ENCODE peak calls at places on chromosome 14, in nine cellular contexts. One of them, this sample, is unnamed.

GRCh38 chr14:44463386-44464004 is 43.6 kb downstream of the FSCB start:
- DNase-seq in dorsolateral prefrontal cortex: no peak
- DNase-seq in cardiac muscle cell: no peak
- DNase-seq in RWPE2: no peak
- DNase-seq in epithelial cell of proximal tubule: no peak
- DNase-seq in PC-3: no peak
- DNase-seq in lung: no peak
- DNase-seq in neural progenitor cell: no peak
- DNase-seq in OCI-LY7: no peak
- DNase-seq in this sample: no peak

GRCh38 chr14:51462182-51462581 is 189.5 kb upstream of the FRMD6 start:
- DNase-seq in dorsolateral prefrontal cortex: no peak
- DNase-seq in cardiac muscle cell: no peak
- DNase-seq in RWPE2: no peak
- DNase-seq in epithelial cell of proximal tubule: no peak
- DNase-seq in PC-3: peak
- DNase-seq in lung: no peak
- DNase-seq in neural progenitor cell: no peak
- DNase-seq in OCI-LY7: no peak
- DNase-seq in this sample: peak

GRCh38 chr14:49641697-49642129 is 6.7 kb upstream of the DNAAF2 start:
- DNase-seq in dorsolateral prefrontal cortex: peak
- DNase-seq in cardiac muscle cell: no peak
- DNase-seq in RWPE2: no peak
- DNase-seq in epithelial cell of proximal tubule: no peak
- DNase-seq in PC-3: peak
- DNase-seq in lung: no peak
- DNase-seq in neural progenitor cell: no peak
- DNase-seq in OCI-LY7: no peak
- DNase-seq in this sample: no peak

GRCh38 chr14:35384386-35385041 is 20.0 kb downstream of the NFKBIA start:
- DNase-seq in dorsolateral prefrontal cortex: no peak
- DNase-seq in cardiac muscle cell: no peak
- DNase-seq in RWPE2: no peak
- DNase-seq in epithelial cell of proximal tubule: peak
- DNase-seq in PC-3: no peak
- DNase-seq in lung: no peak
- DNase-seq in neural progenitor cell: no peak
- DNase-seq in OCI-LY7: no peak
- DNase-seq in this sample: peak

GRCh38 chr14:78356406-78356805 is 186.2 kb downstream of the NRXN3 start:
- DNase-seq in dorsolateral prefrontal cortex: peak
- DNase-seq in cardiac muscle cell: no peak
- DNase-seq in RWPE2: no peak
- DNase-seq in epithelial cell of proximal tubule: no peak
- DNase-seq in PC-3: no peak
- DNase-seq in lung: no peak
- DNase-seq in neural progenitor cell: peak
- DNase-seq in OCI-LY7: no peak
- DNase-seq in this sample: no peak

GRCh38 chr14:55200646-55201045 is 9.3 kb upstream of the DLGAP5 start:
- DNase-seq in dorsolateral prefrontal cortex: no peak
- DNase-seq in cardiac muscle cell: no peak
- DNase-seq in RWPE2: no peak
- DNase-seq in epithelial cell of proximal tubule: no peak
- DNase-seq in PC-3: no peak
- DNase-seq in lung: no peak
- DNase-seq in neural progenitor cell: no peak
- DNase-seq in OCI-LY7: no peak
- DNase-seq in this sample: no peak

GRCh38 chr14:104075530-104076151 is 9.9 kb upstream of the ASPG start:
- DNase-seq in dorsolateral prefrontal cortex: no peak
- DNase-seq in cardiac muscle cell: no peak
- DNase-seq in RWPE2: no peak
- DNase-seq in epithelial cell of proximal tubule: no peak
- DNase-seq in PC-3: peak
- DNase-seq in lung: no peak
- DNase-seq in neural progenitor cell: no peak
- DNase-seq in OCI-LY7: peak
- DNase-seq in this sample: peak

GRCh38 chr14:103746706-103747105 is 31.1 kb downstream of the ZFYVE21 start:
- DNase-seq in dorsolateral prefrontal cortex: no peak
- DNase-seq in cardiac muscle cell: no peak
- DNase-seq in RWPE2: no peak
- DNase-seq in epithelial cell of proximal tubule: no peak
- DNase-seq in PC-3: peak
- DNase-seq in lung: no peak
- DNase-seq in neural progenitor cell: no peak
- DNase-seq in OCI-LY7: no peak
- DNase-seq in this sample: peak

GRCh38 chr14:23623962-23624361 is 12.2 kb upstream of the DHRS2 start:
- DNase-seq in dorsolateral prefrontal cortex: no peak
- DNase-seq in cardiac muscle cell: no peak
- DNase-seq in RWPE2: no peak
- DNase-seq in epithelial cell of proximal tubule: no peak
- DNase-seq in PC-3: no peak
- DNase-seq in lung: no peak
- DNase-seq in neural progenitor cell: no peak
- DNase-seq in OCI-LY7: no peak
- DNase-seq in this sample: no peak

GRCh38 chr14:92677087-92677668 is 71.2 kb downstream of the LGMN start:
- DNase-seq in dorsolateral prefrontal cortex: no peak
- DNase-seq in cardiac muscle cell: no peak
- DNase-seq in RWPE2: no peak
- DNase-seq in epithelial cell of proximal tubule: no peak
- DNase-seq in PC-3: no peak
- DNase-seq in lung: no peak
- DNase-seq in neural progenitor cell: no peak
- DNase-seq in OCI-LY7: peak
- DNase-seq in this sample: no peak

GRCh38 chr14:21233457-21234076 is 35.7 kb downstream of the HNRNPC start:
- DNase-seq in dorsolateral prefrontal cortex: no peak
- DNase-seq in cardiac muscle cell: no peak
- DNase-seq in RWPE2: no peak
- DNase-seq in epithelial cell of proximal tubule: no peak
- DNase-seq in PC-3: no peak
- DNase-seq in lung: no peak
- DNase-seq in neural progenitor cell: peak
- DNase-seq in OCI-LY7: peak
- DNase-seq in this sample: no peak

GRCh38 chr14:59186316-59186715 is 2.2 kb upstream of the DAAM1 start:
- DNase-seq in dorsolateral prefrontal cortex: no peak
- DNase-seq in cardiac muscle cell: no peak
- DNase-seq in RWPE2: no peak
- DNase-seq in epithelial cell of proximal tubule: no peak
- DNase-seq in PC-3: no peak
- DNase-seq in lung: no peak
- DNase-seq in neural progenitor cell: no peak
- DNase-seq in OCI-LY7: no peak
- DNase-seq in this sample: no peak

GRCh38 chr14:68082698-68083291 is 263.2 kb downstream of the RAD51B start:
- DNase-seq in dorsolateral prefrontal cortex: no peak
- DNase-seq in cardiac muscle cell: no peak
- DNase-seq in RWPE2: no peak
- DNase-seq in epithelial cell of proximal tubule: no peak
- DNase-seq in PC-3: no peak
- DNase-seq in lung: no peak
- DNase-seq in neural progenitor cell: no peak
- DNase-seq in OCI-LY7: no peak
- DNase-seq in this sample: peak

GRCh38 chr14:68081489-68081888 is 261.9 kb downstream of the RAD51B start:
- DNase-seq in dorsolateral prefrontal cortex: no peak
- DNase-seq in cardiac muscle cell: no peak
- DNase-seq in RWPE2: no peak
- DNase-seq in epithelial cell of proximal tubule: no peak
- DNase-seq in PC-3: no peak
- DNase-seq in lung: no peak
- DNase-seq in neural progenitor cell: no peak
- DNase-seq in OCI-LY7: no peak
- DNase-seq in this sample: no peak

GRCh38 chr14:68085742-68086141 is 266.2 kb downstream of the RAD51B start:
- DNase-seq in dorsolateral prefrontal cortex: no peak
- DNase-seq in cardiac muscle cell: peak
- DNase-seq in RWPE2: no peak
- DNase-seq in epithelial cell of proximal tubule: no peak
- DNase-seq in PC-3: no peak
- DNase-seq in lung: no peak
- DNase-seq in neural progenitor cell: no peak
- DNase-seq in OCI-LY7: no peak
- DNase-seq in this sample: no peak

GRCh38 chr14:68079941-68080697 is 260.5 kb downstream of the RAD51B start:
- DNase-seq in dorsolateral prefrontal cortex: no peak
- DNase-seq in cardiac muscle cell: no peak
- DNase-seq in RWPE2: no peak
- DNase-seq in epithelial cell of proximal tubule: no peak
- DNase-seq in PC-3: no peak
- DNase-seq in lung: no peak
- DNase-seq in neural progenitor cell: no peak
- DNase-seq in OCI-LY7: no peak
- DNase-seq in this sample: no peak

DNA sequence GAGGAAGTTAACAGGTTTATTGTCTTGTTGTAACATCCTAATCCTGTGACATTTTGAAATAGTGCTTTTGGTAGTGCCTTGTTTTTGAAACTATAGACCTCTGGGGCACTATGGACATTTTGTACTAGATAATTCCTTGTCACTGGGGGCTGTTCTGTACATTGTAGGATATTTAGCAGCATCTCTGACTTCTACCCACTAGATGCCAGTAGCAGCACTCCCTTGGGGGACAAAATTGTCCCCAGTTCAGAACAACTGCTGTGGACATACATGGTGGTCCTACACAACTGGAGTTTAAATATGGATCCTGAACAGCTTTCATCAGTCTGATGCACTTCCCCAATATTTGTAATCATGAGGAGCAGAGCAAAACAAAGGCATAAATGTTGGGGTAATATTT is 264.7 kb downstream of the RAD51B start:
- DNase-seq in dorsolateral prefrontal cortex: no peak
- DNase-seq in cardiac muscle cell: peak
- DNase-seq in RWPE2: no peak
- DNase-seq in epithelial cell of proximal tubule: no peak
- DNase-seq in PC-3: peak
- DNase-seq in lung: no peak
- DNase-seq in neural progenitor cell: peak
- DNase-seq in OCI-LY7: no peak
- DNase-seq in this sample: no peak
- TF ChIP-seq CTCF in dorsolateral prefrontal cortex: no peak
- TF ChIP-seq CTCF in cardiac muscle cell: peak
- TF ChIP-seq CTCF in RWPE2: peak
- TF ChIP-seq CTCF in epithelial cell of proximal tubule: peak
- TF ChIP-seq CTCF in PC-3: peak
- TF ChIP-seq CTCF in lung: no peak
- TF ChIP-seq CTCF in neural progenitor cell: peak
- TF ChIP-seq CTCF in OCI-LY7: peak
- TF ChIP-seq CTCF in this sample: no peak

GRCh38 chr14:95531473-95531872 is 3.4 kb upstream of the GLRX5 start:
- DNase-seq in dorsolateral prefrontal cortex: no peak
- DNase-seq in cardiac muscle cell: no peak
- DNase-seq in RWPE2: peak
- DNase-seq in epithelial cell of proximal tubule: no peak
- DNase-seq in PC-3: peak
- DNase-seq in lung: no peak
- DNase-seq in neural progenitor cell: no peak
- DNase-seq in OCI-LY7: no peak
- DNase-seq in this sample: peak
- H3K4me3 ChIP-seq in dorsolateral prefrontal cortex: no peak
- H3K4me3 ChIP-seq in cardiac muscle cell: no peak
- H3K4me3 ChIP-seq in RWPE2: no peak
- H3K4me3 ChIP-seq in epithelial cell of proximal tubule: no peak
- H3K4me3 ChIP-seq in PC-3: peak
- H3K4me3 ChIP-seq in lung: no peak
- H3K4me3 ChIP-seq in neural progenitor cell: no peak
- H3K4me3 ChIP-seq in OCI-LY7: peak
- H3K4me3 ChIP-seq in this sample: no peak

DNA sequence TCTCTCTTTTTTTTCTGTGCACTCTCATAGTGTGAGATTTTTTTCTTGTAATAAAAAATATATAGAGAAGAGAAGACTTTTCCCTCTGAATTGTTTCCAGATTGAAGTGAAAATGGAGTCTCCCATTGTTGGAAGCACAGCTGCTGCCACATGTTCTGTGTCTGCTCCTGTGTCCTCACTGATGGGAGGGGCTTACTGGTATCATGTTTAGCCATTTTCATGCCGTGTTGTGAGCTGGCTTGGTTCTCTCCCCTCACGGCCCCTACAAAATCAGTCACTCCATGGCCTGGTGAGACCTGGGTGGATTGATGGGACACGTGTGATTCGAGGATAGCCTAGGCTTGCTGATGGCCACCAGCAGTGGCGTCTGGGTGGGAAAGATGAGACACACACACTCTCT is 379.7 kb upstream of the DDHD1 start:
- DNase-seq in dorsolateral prefrontal cortex: no peak
- DNase-seq in cardiac muscle cell: no peak
- DNase-seq in RWPE2: no peak
- DNase-seq in epithelial cell of proximal tubule: no peak
- DNase-seq in PC-3: no peak
- DNase-seq in lung: no peak
- DNase-seq in neural progenitor cell: no peak
- DNase-seq in OCI-LY7: no peak
- DNase-seq in this sample: no peak
- TF ChIP-seq CTCF in dorsolateral prefrontal cortex: no peak
- TF ChIP-seq CTCF in cardiac muscle cell: no peak
- TF ChIP-seq CTCF in RWPE2: no peak
- TF ChIP-seq CTCF in epithelial cell of proximal tubule: no peak
- TF ChIP-seq CTCF in PC-3: no peak
- TF ChIP-seq CTCF in lung: no peak
- TF ChIP-seq CTCF in neural progenitor cell: no peak
- TF ChIP-seq CTCF in OCI-LY7: no peak
- TF ChIP-seq CTCF in this sample: no peak

DNA sequence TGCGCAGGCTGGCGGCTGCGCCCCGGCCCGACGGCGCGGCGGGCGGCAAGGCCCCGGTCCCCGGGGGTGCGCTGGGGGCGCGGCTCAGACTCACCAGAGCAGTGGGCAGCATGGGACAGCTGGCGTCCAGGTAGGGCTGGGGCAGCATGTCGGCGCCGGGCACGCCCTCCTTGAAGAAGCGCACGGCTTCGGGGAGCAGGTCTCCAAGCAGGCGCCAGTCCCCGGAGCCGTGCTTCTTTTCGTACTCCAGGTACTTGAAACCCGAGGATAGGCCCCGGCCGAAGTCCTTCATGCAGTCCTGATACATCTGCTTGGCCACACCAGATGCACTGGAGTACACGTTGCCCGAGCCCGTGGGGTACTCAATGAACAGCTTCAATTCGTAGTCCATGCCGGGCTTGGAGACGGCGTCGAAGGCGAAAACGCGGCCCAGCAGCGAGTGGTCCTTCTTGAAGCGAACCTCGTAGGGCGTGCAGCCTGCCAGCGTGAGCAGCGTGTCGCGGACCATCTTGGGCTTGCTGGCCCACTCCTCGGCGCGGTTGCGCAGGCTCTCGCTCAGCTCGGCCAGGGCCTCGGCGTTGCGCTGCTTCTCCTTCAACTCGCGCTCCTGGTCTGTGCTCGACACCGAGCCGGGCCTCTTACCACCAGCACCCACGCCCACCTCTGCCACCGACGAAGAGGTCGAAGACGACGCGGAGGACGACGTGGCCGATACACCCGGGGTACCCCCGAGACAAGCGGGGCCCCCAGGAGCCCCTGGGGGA is 2.2 kb downstream of the IRF2BPL start:
- DNase-seq in dorsolateral prefrontal cortex: peak
- DNase-seq in cardiac muscle cell: peak
- DNase-seq in RWPE2: no peak
- DNase-seq in epithelial cell of proximal tubule: no peak
- DNase-seq in PC-3: peak
- DNase-seq in lung: no peak
- DNase-seq in neural progenitor cell: peak
- DNase-seq in OCI-LY7: no peak
- DNase-seq in this sample: no peak
- H3K4me3 ChIP-seq in dorsolateral prefrontal cortex: peak
- H3K4me3 ChIP-seq in cardiac muscle cell: peak
- H3K4me3 ChIP-seq in RWPE2: peak
- H3K4me3 ChIP-seq in epithelial cell of proximal tubule: peak
- H3K4me3 ChIP-seq in PC-3: peak
- H3K4me3 ChIP-seq in lung: peak
- H3K4me3 ChIP-seq in neural progenitor cell: peak
- H3K4me3 ChIP-seq in OCI-LY7: peak
- H3K4me3 ChIP-seq in this sample: peak

This sample was measured in bronchial epithelial cell.